ENCODE peak calls at places on chromosome 2, in seven cellular contexts. E, P, O, L, C, W and K are unnamed samples.

GRCh38 chr2:215828528-215829184 is 184.7 kb downstream of the MREG start:
- DNase-seq in E (no peak), P (no peak), O (peak; percentile 77), L (peak; percentile 12), C (peak; percentile 63), W (peak; percentile 58), K (peak; percentile 47)

GRCh38 chr2:100990650-100991403 is 11.3 kb upstream of the RPL31 start:
- DNase-seq in E (no peak), P (no peak), O (no peak), L (no peak), C (no peak), W (no peak), K (no peak)

GRCh38 chr2:206993964-206994363 is 54.6 kb downstream of the CPO start:
- DNase-seq in E (no peak), P (no peak), O (no peak), L (no peak), C (no peak), W (no peak), K (no peak)

GRCh38 chr2:85459771-85460170 is 41.3 kb downstream of the SH2D6 start:
- DNase-seq in E (no peak), P (no peak), O (no peak), L (no peak), C (no peak), W (no peak), K (no peak)

GRCh38 chr2:217794133-217794986 is 208.4 kb downstream of the TNS1 start:
- DNase-seq in E (no peak), P (no peak), O (no peak), L (no peak), C (no peak), W (no peak), K (no peak)

GRCh38 chr2:55550368-55551102 is 31.0 kb downstream of the CFAP36 start:
- DNase-seq in E (no peak), P (no peak), O (peak; percentile 73), L (no peak), C (no peak), W (peak; percentile 68), K (no peak)

GRCh38 chr2:195961873-195962272 is 106.8 kb downstream of the DNAH7 start:
- DNase-seq in E (no peak), P (no peak), O (no peak), L (no peak), C (no peak), W (no peak), K (no peak)

GRCh38 chr2:129903586-129904425 is 75.7 kb upstream of the RAB6C start:
- DNase-seq in E (no peak), P (no peak), O (no peak), L (no peak), C (no peak), W (peak; percentile 56), K (peak; percentile 38)

GRCh38 chr2:128227862-128228261 is 90.8 kb downstream of the HS6ST1 start:
- DNase-seq in E (no peak), P (no peak), O (no peak), L (no peak), C (no peak), W (no peak), K (no peak)

GRCh38 chr2:62319061-62319460 is 123.1 kb downstream of the B3GNT2 start:
- DNase-seq in E (no peak), P (no peak), O (peak; percentile 8), L (no peak), C (no peak), W (no peak), K (no peak)

GRCh38 chr2:229330952-229331351 is 59.9 kb upstream of the PID1 start:
- DNase-seq in E (no peak), P (no peak), O (no peak), L (no peak), C (no peak), W (no peak), K (no peak)

GRCh38 chr2:55151721-55152433 is 80.2 kb downstream of the CLHC1 start:
- DNase-seq in E (no peak), P (no peak), O (no peak), L (no peak), C (no peak), W (no peak), K (no peak)

GRCh38 chr2:144213797-144214196 is 306.1 kb downstream of the ZEB2 start:
- DNase-seq in E (no peak), P (no peak), O (no peak), L (no peak), C (no peak), W (no peak), K (no peak)

GRCh38 chr2:28283861-28284260 is 108.8 kb upstream of the FOSL2 start:
- DNase-seq in E (no peak), P (no peak), O (no peak), L (no peak), C (no peak), W (no peak), K (no peak)

GRCh38 chr2:237474511-237474911 is 12.5 kb upstream of the MLPH start:
- DNase-seq in E (no peak), P (no peak), O (no peak), L (no peak), C (no peak), W (no peak), K (no peak)

GRCh38 chr2:231604101-231604684 is 11.5 kb downstream of the TEX44 start:
- DNase-seq in E (no peak), P (no peak), O (no peak), L (no peak), C (peak; percentile 29), W (no peak), K (no peak)